ENCODE peak calls at places on chromosomes 3 and 15, in nine cellular contexts. B is RWPE1; F is NCI-H1930; I is Peyer's patch; E is stimulated activated CD8-positive, alpha-beta memory T cell treated with anti-CD3 and anti-CD28 coated beads, Interleukin-7, amount 100 ng/mL, for 24 hours; Q is activated naive CD4-positive, alpha-beta T cell treated with anti-CD3 and anti-CD28 coated beads, Interleukin-2, amount 50 U/mL, for 16 hours; O is NCI-H69; U is WTC11; A is NCI-H510A treated with DMSO at 0.1 percent for 48 hours. V is an unnamed sample.

GRCh38 chr3:111936967-111937366 is 41.9 kb upstream of the ABHD10 start:
- DNase-seq in B (peak), F (no peak), I (no peak), E (no peak), Q (no peak), O (no peak), U (no peak), A (no peak), V (no peak)

GRCh38 chr3:124393340-124393739 is 336.9 kb upstream of the UMPS start:
- DNase-seq in B (no peak), F (no peak), I (no peak), E (no peak), Q (no peak), O (no peak), U (no peak), A (no peak), V (no peak)

GRCh38 chr3:193977622-193978021 is 158.3 kb upstream of the HES1 start:
- DNase-seq in B (no peak), F (no peak), I (no peak), E (no peak), Q (no peak), O (no peak), U (no peak), A (no peak), V (no peak)

GRCh38 chr15:33789141-33789540 is 179.2 kb upstream of the CHRM5 start:
- DNase-seq in B (no peak), F (no peak), I (no peak), E (no peak), Q (no peak), O (no peak), U (no peak), A (no peak), V (no peak)

GRCh38 chr3:25428950-25429349 is 887 bp downstream of the RARB start:
- DNase-seq in B (no peak), F (no peak), I (no peak), E (no peak), Q (no peak), O (peak), U (no peak), A (no peak), V (no peak)

GRCh38 chr3:127044996-127045395 is 62.1 kb downstream of the PLXNA1 start:
- DNase-seq in B (peak), F (no peak), I (no peak), E (no peak), Q (no peak), O (peak), U (peak), A (peak), V (peak)

GRCh38 chr3:130539005-130539404 is 22.0 kb downstream of the COL6A6 start:
- DNase-seq in B (peak), F (peak), I (peak), E (peak), Q (peak), O (peak), U (peak), A (peak), V (peak)

GRCh38 chr3:184600685-184601377 is 39.2 kb downstream of the EPHB3 start:
- DNase-seq in B (peak), F (no peak), I (no peak), E (no peak), Q (no peak), O (peak), U (no peak), A (no peak), V (no peak)

GRCh38 chr3:41688595-41689380 is 273.1 kb downstream of the ULK4 start:
- DNase-seq in B (no peak), F (no peak), I (no peak), E (no peak), Q (no peak), O (no peak), U (no peak), A (no peak), V (no peak)

GRCh38 chr3:117540583-117540982 is 831.0 kb downstream of the TUSC7 start:
- DNase-seq in B (no peak), F (no peak), I (no peak), E (no peak), Q (no peak), O (no peak), U (no peak), A (no peak), V (no peak)

GRCh38 chr3:46714728-46715506 is 2.8 kb downstream of the PRSS50 start:
- DNase-seq in B (no peak), F (no peak), I (no peak), E (no peak), Q (no peak), O (no peak), U (no peak), A (no peak), V (no peak)

GRCh38 chr3:149589332-149589731 is 68.5 kb downstream of the WWTR1 start:
- DNase-seq in B (peak), F (no peak), I (no peak), E (no peak), Q (no peak), O (no peak), U (no peak), A (no peak), V (no peak)

GRCh38 chr3:16067837-16068471 is 106.5 kb upstream of the GALNT15 start:
- DNase-seq in B (peak), F (no peak), I (no peak), E (no peak), Q (no peak), O (peak), U (no peak), A (no peak), V (no peak)

GRCh38 chr15:57323806-57324589 is 52.3 kb upstream of the CGNL1 start:
- DNase-seq in B (peak), F (peak), I (peak), E (no peak), Q (no peak), O (peak), U (no peak), A (peak), V (peak)

GRCh38 chr3:139870000-139870675 is 64.8 kb upstream of the CLSTN2 start:
- DNase-seq in B (no peak), F (no peak), I (no peak), E (no peak), Q (no peak), O (peak), U (no peak), A (no peak), V (no peak)

GRCh38 chr3:193830791-193831191 is 237.8 kb downstream of the OPA1 start:
- DNase-seq in B (peak), F (peak), I (no peak), E (no peak), Q (no peak), O (peak), U (no peak), A (peak), V (peak)

GRCh38 chr3:101124125-101124524 is 130.9 kb upstream of the ABI3BP start:
- DNase-seq in B (no peak), F (no peak), I (no peak), E (no peak), Q (no peak), O (no peak), U (no peak), A (no peak), V (no peak)

GRCh38 chr3:183265713-183266417 is 12.8 kb downstream of the B3GNT5 start:
- DNase-seq in B (peak), F (no peak), I (peak), E (no peak), Q (peak), O (peak), U (no peak), A (peak), V (peak)

GRCh38 chr3:129195731-129196256 is 12.1 kb upstream of the CNBP start:
- DNase-seq in B (peak), F (no peak), I (peak), E (no peak), Q (no peak), O (no peak), U (no peak), A (no peak), V (no peak)

GRCh38 chr3:154304116-154304786 is 20.0 kb downstream of the DHX36 start:
- DNase-seq in B (no peak), F (no peak), I (no peak), E (no peak), Q (no peak), O (no peak), U (no peak), A (no peak), V (no peak)

GRCh38 chr3:139460529-139460928 is 15.8 kb downstream of the RBP2 start:
- DNase-seq in B (no peak), F (no peak), I (no peak), E (no peak), Q (no peak), O (no peak), U (no peak), A (no peak), V (no peak)

GRCh38 chr3:42067324-42067723 is 23.8 kb upstream of the TRAK1 start:
- DNase-seq in B (no peak), F (no peak), I (no peak), E (no peak), Q (no peak), O (no peak), U (no peak), A (no peak), V (no peak)

GRCh38 chr3:33063651-33064051 is 33.3 kb downstream of the GLB1 start:
- DNase-seq in B (no peak), F (no peak), I (peak), E (no peak), Q (peak), O (no peak), U (no peak), A (no peak), V (no peak)

GRCh38 chr15:70267879-70268278 is 170.2 kb upstream of the TLE3 start:
- DNase-seq in B (peak), F (no peak), I (no peak), E (no peak), Q (no peak), O (no peak), U (no peak), A (no peak), V (no peak)

GRCh38 chr3:58880182-58880581 is 169.6 kb downstream of the CFAP20DC start:
- DNase-seq in B (no peak), F (no peak), I (no peak), E (no peak), Q (no peak), O (no peak), U (no peak), A (no peak), V (no peak)

GRCh38 chr3:37662708-37663107 is 199.0 kb upstream of the CTDSPL start:
- DNase-seq in B (no peak), F (no peak), I (no peak), E (no peak), Q (no peak), O (no peak), U (no peak), A (no peak), V (no peak)

GRCh38 chr15:100931143-100931890 is 12.2 kb downstream of the LRRK1 start:
- DNase-seq in B (no peak), F (no peak), I (no peak), E (no peak), Q (no peak), O (no peak), U (no peak), A (no peak), V (no peak)

GRCh38 chr15:35755237-35755802 is 209.4 kb upstream of the DPH6 start:
- DNase-seq in B (no peak), F (no peak), I (no peak), E (no peak), Q (no peak), O (no peak), U (no peak), A (no peak), V (no peak)

GRCh38 chr3:107241217-107241616 is 136.0 kb upstream of the CCDC54 start:
- DNase-seq in B (peak), F (peak), I (peak), E (no peak), Q (no peak), O (peak), U (peak), A (no peak), V (no peak)

GRCh38 chr15:22866066-22866465 is 27.6 kb downstream of the NIPA2 start:
- DNase-seq in B (no peak), F (no peak), I (no peak), E (no peak), Q (no peak), O (no peak), U (no peak), A (no peak), V (no peak)

GRCh38 chr3:46114324-46114988 is 87.2 kb upstream of the XCR1 start:
- DNase-seq in B (peak), F (no peak), I (no peak), E (no peak), Q (no peak), O (no peak), U (no peak), A (no peak), V (no peak)

GRCh38 chr3:11847607-11848006 is 922 bp upstream of the TAMM41 start:
- DNase-seq in B (no peak), F (no peak), I (no peak), E (no peak), Q (peak), O (no peak), U (no peak), A (no peak), V (peak)

GRCh38 chr15:57030011-57030410 is 111.6 kb downstream of the TCF12 start:
- DNase-seq in B (no peak), F (no peak), I (no peak), E (no peak), Q (no peak), O (no peak), U (no peak), A (no peak), V (no peak)

GRCh38 chr15:65819563-65819960 is 27.5 kb upstream of the DENND4A start:
- DNase-seq in B (no peak), F (no peak), I (peak), E (no peak), Q (no peak), O (no peak), U (no peak), A (no peak), V (no peak)

GRCh38 chr3:69426905-69427304 is 41.0 kb upstream of the FRMD4B start:
- DNase-seq in B (no peak), F (no peak), I (no peak), E (no peak), Q (no peak), O (no peak), U (no peak), A (no peak), V (no peak)

V was measured in NCI-H146.